ENCODE peak calls at places on chromosomes 3 and 15, in seven cellular contexts. One of them, this sample, is unnamed.

GRCh38 chr3:109803274-109803673 is 465.9 kb upstream of the DPPA4 start:
- DNase-seq in fibroblast of villous mesenchyme: no peak
- DNase-seq in epithelial cell of proximal tubule: no peak
- DNase-seq in heart right ventricle: no peak
- DNase-seq in spleen: no peak
- DNase-seq in gastrocnemius medialis: no peak
- DNase-seq in NB4: peak
- DNase-seq in this sample: no peak

GRCh38 chr3:195662-196061 is 901 bp upstream of the CHL1 start:
- DNase-seq in epithelial cell of proximal tubule: no peak
- DNase-seq in fibroblast of villous mesenchyme: no peak
- DNase-seq in spleen: no peak
- DNase-seq in gastrocnemius medialis: no peak
- DNase-seq in NB4: no peak
- DNase-seq in heart right ventricle: no peak
- DNase-seq in this sample: no peak

GRCh38 chr3:69671082-69671952 is 67.9 kb upstream of the MITF start:
- DNase-seq in epithelial cell of proximal tubule: no peak
- DNase-seq in spleen: no peak
- DNase-seq in NB4: peak
- DNase-seq in heart right ventricle: peak
- DNase-seq in fibroblast of villous mesenchyme: peak
- DNase-seq in gastrocnemius medialis: no peak
- DNase-seq in this sample: no peak

GRCh38 chr3:57061556-57061955 is 1.1 kb downstream of the SPATA12 start:
- DNase-seq in NB4: no peak
- DNase-seq in spleen: no peak
- DNase-seq in heart right ventricle: no peak
- DNase-seq in epithelial cell of proximal tubule: no peak
- DNase-seq in fibroblast of villous mesenchyme: no peak
- DNase-seq in gastrocnemius medialis: no peak
- DNase-seq in this sample: no peak

GRCh38 chr3:49602877-49603411 is 48.7 kb downstream of the BSN start:
- DNase-seq in NB4: no peak
- DNase-seq in spleen: no peak
- DNase-seq in gastrocnemius medialis: no peak
- DNase-seq in epithelial cell of proximal tubule: no peak
- DNase-seq in fibroblast of villous mesenchyme: no peak
- DNase-seq in heart right ventricle: no peak
- DNase-seq in this sample: no peak

GRCh38 chr15:57382222-57382621 is 5.9 kb downstream of the CGNL1 start:
- DNase-seq in fibroblast of villous mesenchyme: no peak
- DNase-seq in NB4: no peak
- DNase-seq in epithelial cell of proximal tubule: no peak
- DNase-seq in gastrocnemius medialis: no peak
- DNase-seq in spleen: no peak
- DNase-seq in heart right ventricle: no peak
- DNase-seq in this sample: no peak

GRCh38 chr3:32814371-32814770 is 3.4 kb upstream of the TRIM71 start:
- DNase-seq in spleen: no peak
- DNase-seq in NB4: peak
- DNase-seq in gastrocnemius medialis: no peak
- DNase-seq in heart right ventricle: no peak
- DNase-seq in epithelial cell of proximal tubule: no peak
- DNase-seq in fibroblast of villous mesenchyme: no peak
- DNase-seq in this sample: no peak

GRCh38 chr15:51030649-51031316 is 63.9 kb downstream of the TNFAIP8L3 start:
- DNase-seq in NB4: no peak
- DNase-seq in epithelial cell of proximal tubule: peak
- DNase-seq in gastrocnemius medialis: no peak
- DNase-seq in heart right ventricle: no peak
- DNase-seq in spleen: no peak
- DNase-seq in fibroblast of villous mesenchyme: peak
- DNase-seq in this sample: no peak

GRCh38 chr3:34675383-34676120 is 877.1 kb downstream of the PDCD6IP start:
- DNase-seq in NB4: no peak
- DNase-seq in gastrocnemius medialis: no peak
- DNase-seq in heart right ventricle: no peak
- DNase-seq in fibroblast of villous mesenchyme: no peak
- DNase-seq in epithelial cell of proximal tubule: no peak
- DNase-seq in spleen: no peak
- DNase-seq in this sample: no peak

GRCh38 chr15:71599404-71600225 is 210.7 kb upstream of the NR2E3 start:
- DNase-seq in heart right ventricle: peak
- DNase-seq in fibroblast of villous mesenchyme: peak
- DNase-seq in spleen: no peak
- DNase-seq in gastrocnemius medialis: no peak
- DNase-seq in NB4: no peak
- DNase-seq in epithelial cell of proximal tubule: no peak
- DNase-seq in this sample: peak

GRCh38 chr3:66110840-66111239 is 72.1 kb upstream of the MAGI1 start:
- DNase-seq in heart right ventricle: peak
- DNase-seq in spleen: no peak
- DNase-seq in NB4: no peak
- DNase-seq in epithelial cell of proximal tubule: no peak
- DNase-seq in gastrocnemius medialis: no peak
- DNase-seq in fibroblast of villous mesenchyme: peak
- DNase-seq in this sample: no peak

GRCh38 chr15:81575436-81576123 is 201.6 kb upstream of the TMC3 start:
- DNase-seq in NB4: no peak
- DNase-seq in spleen: no peak
- DNase-seq in heart right ventricle: no peak
- DNase-seq in fibroblast of villous mesenchyme: no peak
- DNase-seq in gastrocnemius medialis: no peak
- DNase-seq in epithelial cell of proximal tubule: no peak
- DNase-seq in this sample: no peak

GRCh38 chr3:60636846-60637245 is 614.4 kb downstream of the FHIT start:
- DNase-seq in heart right ventricle: no peak
- DNase-seq in NB4: no peak
- DNase-seq in gastrocnemius medialis: no peak
- DNase-seq in epithelial cell of proximal tubule: peak
- DNase-seq in fibroblast of villous mesenchyme: peak
- DNase-seq in spleen: no peak
- DNase-seq in this sample: no peak

GRCh38 chr15:90151989-90152645 is 49.0 kb upstream of the SEMA4B start:
- DNase-seq in epithelial cell of proximal tubule: no peak
- DNase-seq in fibroblast of villous mesenchyme: no peak
- DNase-seq in NB4: no peak
- DNase-seq in spleen: no peak
- DNase-seq in gastrocnemius medialis: no peak
- DNase-seq in heart right ventricle: no peak
- DNase-seq in this sample: no peak

GRCh38 chr3:117748131-117748530 is 1038.6 kb downstream of the TUSC7 start:
- DNase-seq in fibroblast of villous mesenchyme: no peak
- DNase-seq in epithelial cell of proximal tubule: no peak
- DNase-seq in gastrocnemius medialis: no peak
- DNase-seq in NB4: no peak
- DNase-seq in spleen: no peak
- DNase-seq in heart right ventricle: no peak
- DNase-seq in this sample: no peak

GRCh38 chr3:50196253-50196801 is 4.9 kb downstream of the GNAT1 start:
- DNase-seq in heart right ventricle: no peak
- DNase-seq in fibroblast of villous mesenchyme: no peak
- DNase-seq in epithelial cell of proximal tubule: no peak
- DNase-seq in NB4: no peak
- DNase-seq in spleen: no peak
- DNase-seq in gastrocnemius medialis: no peak
- DNase-seq in this sample: no peak

GRCh38 chr3:159451067-159451466 is 537.6 kb upstream of the IL12A start:
- DNase-seq in heart right ventricle: no peak
- DNase-seq in fibroblast of villous mesenchyme: no peak
- DNase-seq in spleen: no peak
- DNase-seq in epithelial cell of proximal tubule: no peak
- DNase-seq in gastrocnemius medialis: no peak
- DNase-seq in NB4: no peak
- DNase-seq in this sample: no peak

GRCh38 chr15:56042031-56042430 is 48.6 kb upstream of the NEDD4 start:
- DNase-seq in spleen: no peak
- DNase-seq in NB4: no peak
- DNase-seq in epithelial cell of proximal tubule: no peak
- DNase-seq in heart right ventricle: no peak
- DNase-seq in gastrocnemius medialis: no peak
- DNase-seq in fibroblast of villous mesenchyme: peak
- DNase-seq in this sample: no peak

GRCh38 chr3:175571096-175571495 is 712.0 kb downstream of the NAALADL2 start:
- DNase-seq in spleen: no peak
- DNase-seq in heart right ventricle: no peak
- DNase-seq in gastrocnemius medialis: no peak
- DNase-seq in fibroblast of villous mesenchyme: no peak
- DNase-seq in NB4: no peak
- DNase-seq in epithelial cell of proximal tubule: no peak
- DNase-seq in this sample: no peak

GRCh38 chr3:119664370-119664769 is 4.0 kb upstream of the POPDC2 start:
- DNase-seq in fibroblast of villous mesenchyme: no peak
- DNase-seq in NB4: no peak
- DNase-seq in spleen: no peak
- DNase-seq in heart right ventricle: no peak
- DNase-seq in gastrocnemius medialis: no peak
- DNase-seq in epithelial cell of proximal tubule: no peak
- DNase-seq in this sample: no peak

GRCh38 chr3:119663885-119664284 is 3.5 kb upstream of the POPDC2 start:
- DNase-seq in gastrocnemius medialis: no peak
- DNase-seq in fibroblast of villous mesenchyme: no peak
- DNase-seq in NB4: no peak
- DNase-seq in spleen: no peak
- DNase-seq in heart right ventricle: no peak
- DNase-seq in epithelial cell of proximal tubule: no peak
- DNase-seq in this sample: no peak

GRCh38 chr3:119662604-119663377 is 2.4 kb upstream of the POPDC2 start:
- DNase-seq in spleen: no peak
- DNase-seq in epithelial cell of proximal tubule: no peak
- DNase-seq in gastrocnemius medialis: peak
- DNase-seq in heart right ventricle: no peak
- DNase-seq in fibroblast of villous mesenchyme: peak
- DNase-seq in NB4: no peak
- DNase-seq in this sample: no peak

GRCh38 chr3:119664850-119665379 is 4.5 kb upstream of the POPDC2 start:
- DNase-seq in epithelial cell of proximal tubule: no peak
- DNase-seq in NB4: peak
- DNase-seq in heart right ventricle: no peak
- DNase-seq in gastrocnemius medialis: no peak
- DNase-seq in fibroblast of villous mesenchyme: no peak
- DNase-seq in spleen: no peak
- DNase-seq in this sample: no peak

DNA sequence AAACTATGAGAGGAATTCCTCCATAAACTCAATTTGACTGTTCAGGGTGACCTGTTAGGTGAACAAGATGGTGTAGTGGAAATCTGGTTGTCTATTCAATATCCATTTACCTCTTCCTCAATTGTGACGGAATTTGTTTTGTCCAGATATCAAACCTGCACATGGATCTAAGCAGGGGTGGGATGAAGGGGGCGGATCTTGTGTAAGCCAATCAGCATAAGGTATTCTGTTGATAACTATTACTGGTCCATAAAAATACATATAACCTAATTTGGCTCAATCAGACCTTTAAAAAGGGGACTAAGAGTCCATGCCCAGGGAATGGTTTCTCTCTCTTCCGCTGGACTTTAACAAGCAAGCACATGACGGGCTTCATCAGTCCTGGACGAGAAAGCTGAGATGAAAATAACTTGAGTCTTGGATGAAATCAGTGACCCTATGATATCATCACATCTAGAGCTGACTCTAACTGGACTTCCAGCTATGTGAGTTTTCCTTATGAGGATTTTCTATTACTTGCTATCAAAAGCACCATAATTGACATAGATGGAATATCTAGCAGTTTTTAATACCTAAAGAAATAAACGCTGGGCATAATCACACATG is 5.7 kb upstream of the POPDC2 start:
- DNase-seq in heart right ventricle: no peak
- DNase-seq in epithelial cell of proximal tubule: no peak
- DNase-seq in NB4: no peak
- DNase-seq in spleen: no peak
- DNase-seq in fibroblast of villous mesenchyme: no peak
- DNase-seq in gastrocnemius medialis: no peak
- DNase-seq in this sample: no peak
- H3K4me3 ChIP-seq in heart right ventricle: peak
- H3K4me3 ChIP-seq in epithelial cell of proximal tubule: no peak
- H3K4me3 ChIP-seq in NB4: no peak
- H3K4me3 ChIP-seq in spleen: no peak
- H3K4me3 ChIP-seq in fibroblast of villous mesenchyme: no peak
- H3K4me3 ChIP-seq in gastrocnemius medialis: no peak
- H3K4me3 ChIP-seq in this sample: no peak

GRCh38 chr15:70328137-70329115 is 230.7 kb upstream of the TLE3 start:
- DNase-seq in heart right ventricle: peak
- DNase-seq in fibroblast of villous mesenchyme: peak
- DNase-seq in NB4: peak
- DNase-seq in spleen: no peak
- DNase-seq in gastrocnemius medialis: peak
- DNase-seq in epithelial cell of proximal tubule: no peak
- DNase-seq in this sample: no peak
- H3K4me3 ChIP-seq in heart right ventricle: no peak
- H3K4me3 ChIP-seq in fibroblast of villous mesenchyme: no peak
- H3K4me3 ChIP-seq in NB4: no peak
- H3K4me3 ChIP-seq in spleen: no peak
- H3K4me3 ChIP-seq in gastrocnemius medialis: no peak
- H3K4me3 ChIP-seq in epithelial cell of proximal tubule: no peak
- H3K4me3 ChIP-seq in this sample: no peak

DNA sequence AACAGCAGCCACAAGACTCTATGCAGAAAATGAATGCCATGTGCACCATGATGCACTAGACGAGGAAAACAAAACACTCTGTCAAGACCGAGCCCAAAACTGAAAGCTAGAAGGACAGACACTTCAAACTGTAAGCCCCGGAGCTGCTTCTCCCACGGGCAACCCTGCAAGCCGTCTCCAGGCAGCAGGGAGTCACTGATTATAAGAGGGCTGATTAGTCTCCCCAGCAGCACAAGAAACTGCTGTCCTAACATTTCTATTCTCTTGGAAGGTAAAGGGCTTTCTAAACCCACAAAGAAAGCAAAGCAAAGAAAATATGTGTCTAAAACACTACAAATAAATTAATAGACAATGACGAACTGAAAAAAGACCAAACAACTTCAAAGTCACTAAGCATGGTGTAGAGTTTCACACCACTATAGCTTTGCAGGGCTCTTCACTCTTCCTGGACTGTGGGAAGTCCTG is 15.5 kb downstream of the TBC1D2B start:
- DNase-seq in NB4: peak
- DNase-seq in heart right ventricle: no peak
- DNase-seq in spleen: no peak
- DNase-seq in gastrocnemius medialis: no peak
- DNase-seq in epithelial cell of proximal tubule: no peak
- DNase-seq in fibroblast of villous mesenchyme: peak
- DNase-seq in this sample: no peak
- H3K4me3 ChIP-seq in NB4: peak
- H3K4me3 ChIP-seq in heart right ventricle: no peak
- H3K4me3 ChIP-seq in spleen: peak
- H3K4me3 ChIP-seq in gastrocnemius medialis: peak
- H3K4me3 ChIP-seq in epithelial cell of proximal tubule: peak
- H3K4me3 ChIP-seq in fibroblast of villous mesenchyme: peak
- H3K4me3 ChIP-seq in this sample: no peak

DNA sequence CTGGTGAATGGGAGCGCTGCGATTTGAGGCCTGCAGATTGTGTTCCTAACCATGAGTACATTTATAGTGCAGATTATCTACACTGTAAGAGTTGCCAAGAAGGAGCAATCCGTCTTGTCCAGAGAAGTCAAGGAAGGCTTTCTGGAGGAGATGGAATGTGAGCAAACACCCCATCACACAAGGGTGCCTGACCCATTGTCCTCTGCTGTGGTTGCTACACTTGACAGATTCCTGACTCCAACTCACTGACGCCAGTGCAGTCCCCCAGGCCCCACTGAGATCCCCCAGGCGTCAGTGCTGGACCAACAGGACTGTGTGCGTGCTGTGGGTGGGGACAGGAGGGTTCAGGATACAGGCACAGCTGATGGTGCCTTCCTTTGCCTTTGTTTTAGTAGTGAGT is 135.9 kb upstream of the TPM1 start:
- DNase-seq in heart right ventricle: no peak
- DNase-seq in spleen: no peak
- DNase-seq in gastrocnemius medialis: no peak
- DNase-seq in fibroblast of villous mesenchyme: no peak
- DNase-seq in epithelial cell of proximal tubule: no peak
- DNase-seq in NB4: no peak
- DNase-seq in this sample: no peak
- H3K4me3 ChIP-seq in heart right ventricle: no peak
- H3K4me3 ChIP-seq in spleen: no peak
- H3K4me3 ChIP-seq in gastrocnemius medialis: no peak
- H3K4me3 ChIP-seq in fibroblast of villous mesenchyme: no peak
- H3K4me3 ChIP-seq in epithelial cell of proximal tubule: no peak
- H3K4me3 ChIP-seq in NB4: no peak
- H3K4me3 ChIP-seq in this sample: no peak

This sample was measured in lung.